ENCODE peak calls at places on chromosome 13, in eight cellular contexts. A, V, D, G, Z, L, N and U are unnamed samples.

GRCh38 chr13:28685114-28685513 is 26.2 kb downstream of the POMP start:
- DNase-seq in A (no peak), V (no peak), D (no peak), G (no peak), Z (no peak), L (no peak), N (no peak), U (no peak)

GRCh38 chr13:60509601-60510386 is 112.8 kb downstream of the TDRD3 start:
- DNase-seq in A (no peak), V (no peak), D (no peak), G (no peak), Z (no peak), L (peak), N (no peak), U (no peak)

GRCh38 chr13:102724923-102725322 is 30.1 kb upstream of the METTL21C start:
- DNase-seq in A (no peak), V (no peak), D (no peak), G (no peak), Z (no peak), L (peak), N (no peak), U (no peak)

GRCh38 chr13:28707629-28708427 is 10.9 kb downstream of the SLC46A3 start:
- DNase-seq in A (no peak), V (no peak), D (no peak), G (no peak), Z (peak), L (peak), N (no peak), U (peak)

GRCh38 chr13:93249918-93250306 is 23.3 kb downstream of the GPC6 start:
- DNase-seq in A (no peak), V (no peak), D (no peak), G (no peak), Z (no peak), L (no peak), N (no peak), U (no peak)

GRCh38 chr13:63198076-63198475 is 1782.4 kb upstream of the PCDH20 start:
- DNase-seq in A (no peak), V (no peak), D (no peak), G (peak), Z (no peak), L (no peak), N (no peak), U (no peak)

GRCh38 chr13:26785845-26786630 is 25.5 kb upstream of the GPR12 start:
- DNase-seq in A (no peak), V (peak), D (no peak), G (no peak), Z (no peak), L (no peak), N (no peak), U (peak)

GRCh38 chr13:95956589-95957148 is 96.5 kb downstream of the UGGT2 start:
- DNase-seq in A (no peak), V (no peak), D (no peak), G (no peak), Z (no peak), L (peak), N (no peak), U (no peak)

GRCh38 chr13:73061478-73062275 is 2.9 kb downstream of the KLF5 start:
- DNase-seq in A (peak), V (no peak), D (no peak), G (no peak), Z (no peak), L (peak), N (no peak), U (no peak)

GRCh38 chr13:82636119-82636518 is 1246.2 kb downstream of the SLITRK1 start:
- DNase-seq in A (no peak), V (no peak), D (no peak), G (no peak), Z (no peak), L (peak), N (no peak), U (no peak)

GRCh38 chr13:52809310-52809769 is 39.1 kb downstream of the PCDH8 start:
- DNase-seq in A (peak), V (peak), D (peak), G (peak), Z (peak), L (peak), N (peak), U (peak)

GRCh38 chr13:56755181-56755580 is 385.5 kb upstream of the PRR20A start:
- DNase-seq in A (no peak), V (no peak), D (no peak), G (no peak), Z (no peak), L (peak), N (no peak), U (no peak)
- TF ChIP-seq CTCF in A (no peak), V (no peak), D (peak), G (no peak), Z (no peak), L (peak), N (peak), U (no peak)

GRCh38 chr13:29761815-29762214 is 88.6 kb downstream of the UBL3 start:
- DNase-seq in A (no peak), V (no peak), D (no peak), G (no peak), Z (no peak), L (no peak), N (no peak), U (no peak)
- TF ChIP-seq CTCF in A (no peak), V (no peak), D (peak), G (no peak), Z (no peak), L (no peak), N (no peak), U (no peak)

GRCh38 chr13:69524459-69525155 is 583.0 kb upstream of the ATXN8OS start:
- DNase-seq in A (no peak), V (no peak), D (no peak), G (no peak), Z (no peak), L (peak), N (no peak), U (no peak)
- TF ChIP-seq CTCF in A (no peak), V (peak), D (peak), G (no peak), Z (peak), L (peak), N (peak), U (no peak)

GRCh38 chr13:94660695-94661324 is 51.5 kb downstream of the SOX21 start:
- DNase-seq in A (no peak), V (peak), D (no peak), G (no peak), Z (no peak), L (peak), N (no peak), U (peak)
- TF ChIP-seq CTCF in A (peak), V (no peak), D (peak), G (no peak), Z (no peak), L (no peak), N (peak), U (peak)

DNA sequence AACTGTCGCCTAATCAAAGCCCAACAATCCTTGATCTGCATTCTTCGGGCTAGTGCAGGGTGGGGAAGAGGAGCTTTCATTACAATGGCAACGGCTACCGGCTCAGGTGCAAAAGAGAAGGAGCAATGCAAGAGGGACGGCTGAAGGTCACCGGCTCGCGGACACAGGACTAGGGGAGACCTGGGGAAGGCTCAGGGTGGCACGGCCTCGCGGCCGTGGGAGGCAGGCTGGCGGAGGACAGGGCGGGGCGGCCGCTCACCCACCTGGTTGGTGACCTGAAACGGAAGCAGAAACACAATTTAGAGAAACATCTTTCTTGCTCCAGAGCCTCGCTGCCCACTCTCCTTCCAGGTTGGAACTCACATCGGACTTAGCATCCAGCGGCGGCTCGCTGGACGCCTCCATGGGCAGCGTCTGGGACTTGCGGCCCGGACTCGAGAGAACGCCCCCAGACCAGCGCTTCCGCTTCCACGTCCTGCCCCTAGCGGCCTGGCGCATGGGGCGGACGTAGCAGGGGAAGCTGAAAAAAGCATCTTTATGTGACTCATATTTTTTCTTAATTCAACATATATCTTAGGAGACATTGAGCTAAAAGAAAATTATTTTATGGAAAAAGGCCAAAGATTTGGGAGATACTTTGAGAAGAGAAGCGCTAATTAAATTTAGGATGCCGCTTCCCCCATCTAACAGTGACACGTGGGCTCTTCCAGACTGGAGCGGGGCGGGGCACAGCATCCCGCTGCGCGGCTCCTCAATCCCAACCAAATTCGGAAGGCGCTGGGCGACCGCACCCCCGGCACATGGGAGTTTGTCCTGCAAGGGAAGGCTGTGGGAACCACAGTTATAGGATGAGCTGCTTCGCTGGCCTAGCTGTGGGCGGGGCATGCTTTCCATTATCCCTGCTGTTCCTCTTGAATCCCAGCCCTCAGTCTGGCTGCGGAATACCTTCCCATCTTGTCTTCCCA is at the start of gene COMMD6:
- DNase-seq in A (peak), V (peak), D (peak), G (peak), Z (peak), L (peak), N (peak), U (peak)
- TF ChIP-seq CTCF in A (peak), V (peak), D (no peak), G (peak), Z (no peak), L (peak), N (no peak), U (peak)

DNA sequence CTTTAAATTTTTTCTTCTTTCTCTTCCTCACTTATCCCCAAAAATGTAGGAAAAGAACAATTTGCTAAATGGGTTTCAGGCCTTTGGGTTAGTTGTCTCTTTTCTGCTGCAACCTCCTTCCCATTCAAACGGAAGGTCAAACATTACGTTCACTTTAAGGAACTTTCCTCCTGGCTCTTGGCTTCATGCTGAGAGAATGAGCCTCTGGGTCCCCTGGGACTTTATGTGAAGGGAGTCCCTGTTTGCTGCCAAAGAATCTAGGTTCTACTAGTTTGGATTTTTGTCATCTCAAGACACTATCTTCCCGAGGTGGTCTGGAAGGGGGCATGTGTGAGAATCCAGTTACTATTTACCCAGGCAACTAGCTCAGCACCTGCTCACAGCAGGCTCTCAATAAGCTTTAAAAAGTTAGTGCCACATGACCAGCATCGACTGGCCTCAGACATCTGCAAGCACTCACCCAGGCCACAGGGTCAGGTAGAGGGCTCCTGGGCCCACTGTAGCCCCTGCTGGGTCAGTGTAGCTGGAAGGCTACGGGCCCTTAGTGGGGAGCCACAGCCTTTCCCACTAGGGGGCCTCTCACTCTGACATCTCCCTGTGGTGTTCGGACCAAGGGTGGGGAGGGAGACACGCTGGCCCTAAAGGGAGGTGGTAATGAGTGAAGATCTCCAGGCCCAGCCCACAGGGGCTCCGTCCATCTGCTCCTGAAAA is 40.5 kb downstream of the FAM124A start:
- DNase-seq in A (no peak), V (no peak), D (no peak), G (no peak), Z (no peak), L (no peak), N (no peak), U (no peak)
- TF ChIP-seq CTCF in A (no peak), V (no peak), D (peak), G (no peak), Z (peak), L (peak), N (peak), U (no peak)

GRCh38 chr13:109869312-109870237 is 83.2 kb upstream of the IRS2 start:
- DNase-seq in A (peak), V (no peak), D (no peak), G (peak), Z (no peak), L (peak), N (peak), U (peak)
- TF ChIP-seq CTCF in A (peak), V (no peak), D (no peak), G (peak), Z (no peak), L (no peak), N (peak), U (no peak)

DNA sequence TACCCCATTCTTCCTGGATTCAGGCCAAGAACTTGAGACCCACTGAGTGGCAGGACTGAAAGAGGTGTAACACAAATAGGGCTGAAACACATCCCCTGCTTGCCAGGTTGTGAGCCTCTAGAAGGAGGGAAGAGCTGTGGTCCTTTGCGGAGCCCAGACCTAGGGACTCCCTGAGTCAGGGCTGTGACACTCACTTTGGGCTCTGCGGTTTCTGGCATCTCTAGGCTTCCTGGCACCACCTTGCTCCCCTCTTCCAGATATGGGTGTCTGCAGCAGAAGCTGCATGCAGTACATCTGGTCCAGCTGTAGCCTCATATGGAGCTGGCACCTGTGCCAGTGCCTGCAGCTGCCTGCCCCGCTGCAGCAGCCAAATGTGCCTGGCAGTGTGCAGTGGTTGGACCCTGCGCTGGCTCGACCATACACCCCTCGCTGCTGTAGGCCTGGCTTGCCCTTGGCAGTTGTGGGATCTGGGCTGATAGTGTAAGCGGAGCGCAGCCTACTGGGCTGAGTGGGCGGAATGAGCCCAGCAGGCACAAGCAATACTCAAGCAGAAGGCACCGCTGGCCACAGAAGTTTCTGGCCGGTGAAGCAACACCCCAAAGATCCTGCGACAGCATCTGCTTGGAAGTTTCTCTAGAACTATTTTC is 290.4 kb downstream of the SLITRK6 start:
- DNase-seq in A (no peak), V (no peak), D (no peak), G (no peak), Z (no peak), L (peak), N (peak), U (no peak)
- TF ChIP-seq CTCF in A (no peak), V (no peak), D (no peak), G (no peak), Z (no peak), L (no peak), N (peak), U (no peak)

GRCh38 chr13:20475927-20476691 is 49.5 kb downstream of the CRYL1 start:
- DNase-seq in A (no peak), V (no peak), D (no peak), G (no peak), Z (peak), L (no peak), N (no peak), U (peak)

GRCh38 chr13:20472531-20472930 is 53.1 kb downstream of the CRYL1 start:
- DNase-seq in A (no peak), V (no peak), D (no peak), G (no peak), Z (no peak), L (no peak), N (no peak), U (no peak)

GRCh38 chr13:20473888-20474287 is 51.8 kb downstream of the CRYL1 start:
- DNase-seq in A (no peak), V (no peak), D (no peak), G (no peak), Z (no peak), L (no peak), N (no peak), U (no peak)

GRCh38 chr13:20473139-20473538 is 52.5 kb downstream of the CRYL1 start:
- DNase-seq in A (no peak), V (no peak), D (no peak), G (no peak), Z (no peak), L (no peak), N (no peak), U (no peak)

DNA sequence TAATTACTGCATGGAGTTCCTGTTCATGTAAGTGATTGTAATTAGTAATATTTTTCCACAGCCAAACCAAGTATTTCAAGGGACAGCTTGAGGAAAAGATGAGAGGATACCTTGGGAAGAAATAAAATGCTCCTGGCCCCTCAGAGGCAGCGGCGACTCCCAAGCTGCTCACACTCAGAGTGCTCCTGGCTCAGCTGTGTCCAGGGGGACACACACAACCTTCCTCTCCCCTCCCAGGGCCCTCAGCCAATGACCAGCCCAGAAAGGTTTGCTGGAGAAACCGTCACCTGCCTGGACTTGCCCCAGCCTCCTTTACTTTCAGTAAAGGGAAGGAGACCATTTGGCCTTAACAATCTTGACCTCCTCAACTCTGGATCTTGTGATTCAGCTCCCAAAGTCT is 51.1 kb downstream of the CRYL1 start:
- DNase-seq in A (no peak), V (no peak), D (no peak), G (no peak), Z (no peak), L (no peak), N (no peak), U (no peak)
- TF ChIP-seq CTCF in A (no peak), V (no peak), D (no peak), G (no peak), Z (no peak), L (no peak), N (no peak), U (no peak)